ENCODE peak calls at places on chromosome 1, in five cellular contexts. One of them, this sample, is unnamed.

GRCh38 chr1:15683411-15684039 is 595 bp upstream of the PLEKHM2 start:
- DNase-seq in astrocyte: no peak
- DNase-seq in central memory CD4-positive, alpha-beta T cell: no peak
- DNase-seq in nephron progenitor cell: no peak
- DNase-seq in stimulated activated CD8-positive, alpha-beta memory T cell treated with anti-CD3 and anti-CD28 coated beads, Interleukin-15, amount 100 ng/mL, for 4 hours: no peak
- DNase-seq in this sample: no peak

GRCh38 chr1:179153217-179153616 is 71.3 kb downstream of the TOR3A start:
- DNase-seq in astrocyte: peak; percentile 78
- DNase-seq in central memory CD4-positive, alpha-beta T cell: no peak
- DNase-seq in nephron progenitor cell: no peak
- DNase-seq in stimulated activated CD8-positive, alpha-beta memory T cell treated with anti-CD3 and anti-CD28 coated beads, Interleukin-15, amount 100 ng/mL, for 4 hours: no peak
- DNase-seq in this sample: no peak

GRCh38 chr1:202165942-202166843 is 5.8 kb upstream of the PTPN7 start:
- DNase-seq in astrocyte: no peak
- DNase-seq in central memory CD4-positive, alpha-beta T cell: no peak
- DNase-seq in nephron progenitor cell: no peak
- DNase-seq in stimulated activated CD8-positive, alpha-beta memory T cell treated with anti-CD3 and anti-CD28 coated beads, Interleukin-15, amount 100 ng/mL, for 4 hours: no peak
- DNase-seq in this sample: no peak

GRCh38 chr1:52288286-52288685 is 77.7 kb downstream of the CC2D1B start:
- DNase-seq in astrocyte: peak; percentile 65
- DNase-seq in central memory CD4-positive, alpha-beta T cell: no peak
- DNase-seq in nephron progenitor cell: no peak
- DNase-seq in stimulated activated CD8-positive, alpha-beta memory T cell treated with anti-CD3 and anti-CD28 coated beads, Interleukin-15, amount 100 ng/mL, for 4 hours: no peak
- DNase-seq in this sample: no peak

GRCh38 chr1:75134939-75135828 is 996 bp downstream of the LHX8 start:
- DNase-seq in astrocyte: no peak
- DNase-seq in central memory CD4-positive, alpha-beta T cell: no peak
- DNase-seq in nephron progenitor cell: no peak
- DNase-seq in stimulated activated CD8-positive, alpha-beta memory T cell treated with anti-CD3 and anti-CD28 coated beads, Interleukin-15, amount 100 ng/mL, for 4 hours: no peak
- DNase-seq in this sample: no peak

GRCh38 chr1:245516178-245516829 is 361.5 kb downstream of the KIF26B start:
- DNase-seq in astrocyte: peak; percentile 18
- DNase-seq in central memory CD4-positive, alpha-beta T cell: no peak
- DNase-seq in nephron progenitor cell: no peak
- DNase-seq in stimulated activated CD8-positive, alpha-beta memory T cell treated with anti-CD3 and anti-CD28 coated beads, Interleukin-15, amount 100 ng/mL, for 4 hours: no peak
- DNase-seq in this sample: no peak

GRCh38 chr1:246966502-246966901 is 34.8 kb upstream of the AHCTF1 start:
- DNase-seq in astrocyte: no peak
- DNase-seq in central memory CD4-positive, alpha-beta T cell: no peak
- DNase-seq in nephron progenitor cell: no peak
- DNase-seq in stimulated activated CD8-positive, alpha-beta memory T cell treated with anti-CD3 and anti-CD28 coated beads, Interleukin-15, amount 100 ng/mL, for 4 hours: no peak
- DNase-seq in this sample: no peak

GRCh38 chr1:63674238-63674864 is 81.1 kb downstream of the PGM1 start:
- DNase-seq in astrocyte: peak; percentile 92
- DNase-seq in central memory CD4-positive, alpha-beta T cell: no peak
- DNase-seq in nephron progenitor cell: peak; percentile 74
- DNase-seq in stimulated activated CD8-positive, alpha-beta memory T cell treated with anti-CD3 and anti-CD28 coated beads, Interleukin-15, amount 100 ng/mL, for 4 hours: no peak
- DNase-seq in this sample: no peak

GRCh38 chr1:21624577-21625389 is 44.4 kb downstream of the RAP1GAP start:
- DNase-seq in astrocyte: no peak
- DNase-seq in central memory CD4-positive, alpha-beta T cell: no peak
- DNase-seq in nephron progenitor cell: no peak
- DNase-seq in stimulated activated CD8-positive, alpha-beta memory T cell treated with anti-CD3 and anti-CD28 coated beads, Interleukin-15, amount 100 ng/mL, for 4 hours: no peak
- DNase-seq in this sample: no peak

GRCh38 chr1:177306019-177306415 is 135.3 kb downstream of the BRINP2 start:
- DNase-seq in astrocyte: no peak
- DNase-seq in central memory CD4-positive, alpha-beta T cell: no peak
- DNase-seq in nephron progenitor cell: no peak
- DNase-seq in stimulated activated CD8-positive, alpha-beta memory T cell treated with anti-CD3 and anti-CD28 coated beads, Interleukin-15, amount 100 ng/mL, for 4 hours: no peak
- DNase-seq in this sample: no peak

GRCh38 chr1:164602142-164602429 is 43.1 kb downstream of the PBX1 start:
- DNase-seq in astrocyte: no peak
- DNase-seq in central memory CD4-positive, alpha-beta T cell: no peak
- DNase-seq in nephron progenitor cell: no peak
- DNase-seq in stimulated activated CD8-positive, alpha-beta memory T cell treated with anti-CD3 and anti-CD28 coated beads, Interleukin-15, amount 100 ng/mL, for 4 hours: no peak
- DNase-seq in this sample: no peak

GRCh38 chr1:235910357-235911299 is 43.9 kb upstream of the LYST start:
- DNase-seq in astrocyte: peak; percentile 98
- DNase-seq in central memory CD4-positive, alpha-beta T cell: no peak
- DNase-seq in nephron progenitor cell: peak; percentile 30
- DNase-seq in stimulated activated CD8-positive, alpha-beta memory T cell treated with anti-CD3 and anti-CD28 coated beads, Interleukin-15, amount 100 ng/mL, for 4 hours: no peak
- DNase-seq in this sample: no peak

GRCh38 chr1:207892764-207893163 is 18.2 kb downstream of the CD34 start:
- DNase-seq in astrocyte: no peak
- DNase-seq in central memory CD4-positive, alpha-beta T cell: no peak
- DNase-seq in nephron progenitor cell: no peak
- DNase-seq in stimulated activated CD8-positive, alpha-beta memory T cell treated with anti-CD3 and anti-CD28 coated beads, Interleukin-15, amount 100 ng/mL, for 4 hours: no peak
- DNase-seq in this sample: no peak

GRCh38 chr1:232047473-232047872 is 420.9 kb downstream of the DISC1 start:
- DNase-seq in astrocyte: no peak
- DNase-seq in central memory CD4-positive, alpha-beta T cell: no peak
- DNase-seq in nephron progenitor cell: no peak
- DNase-seq in stimulated activated CD8-positive, alpha-beta memory T cell treated with anti-CD3 and anti-CD28 coated beads, Interleukin-15, amount 100 ng/mL, for 4 hours: no peak
- DNase-seq in this sample: no peak

GRCh38 chr1:114330451-114330983 is 176.8 kb upstream of the SYT6 start:
- DNase-seq in astrocyte: no peak
- DNase-seq in central memory CD4-positive, alpha-beta T cell: no peak
- DNase-seq in nephron progenitor cell: no peak
- DNase-seq in stimulated activated CD8-positive, alpha-beta memory T cell treated with anti-CD3 and anti-CD28 coated beads, Interleukin-15, amount 100 ng/mL, for 4 hours: no peak
- DNase-seq in this sample: peak; percentile 59

GRCh38 chr1:203124546-203125317 is 2.8 kb upstream of the ADORA1 start:
- DNase-seq in astrocyte: peak; percentile 4
- DNase-seq in central memory CD4-positive, alpha-beta T cell: no peak
- DNase-seq in nephron progenitor cell: no peak
- DNase-seq in stimulated activated CD8-positive, alpha-beta memory T cell treated with anti-CD3 and anti-CD28 coated beads, Interleukin-15, amount 100 ng/mL, for 4 hours: no peak
- DNase-seq in this sample: no peak

GRCh38 chr1:75373542-75374159 is 237.3 kb downstream of the SLC44A5 start:
- DNase-seq in astrocyte: no peak
- DNase-seq in central memory CD4-positive, alpha-beta T cell: no peak
- DNase-seq in nephron progenitor cell: no peak
- DNase-seq in stimulated activated CD8-positive, alpha-beta memory T cell treated with anti-CD3 and anti-CD28 coated beads, Interleukin-15, amount 100 ng/mL, for 4 hours: no peak
- DNase-seq in this sample: no peak

GRCh38 chr1:55134152-55134808 is 80.9 kb downstream of the USP24 start:
- DNase-seq in astrocyte: no peak
- DNase-seq in central memory CD4-positive, alpha-beta T cell: no peak
- DNase-seq in nephron progenitor cell: no peak
- DNase-seq in stimulated activated CD8-positive, alpha-beta memory T cell treated with anti-CD3 and anti-CD28 coated beads, Interleukin-15, amount 100 ng/mL, for 4 hours: no peak
- DNase-seq in this sample: no peak

GRCh38 chr1:183033205-183033604 is 10.0 kb downstream of the LAMC1 start:
- DNase-seq in astrocyte: no peak
- DNase-seq in central memory CD4-positive, alpha-beta T cell: peak; percentile 55
- DNase-seq in nephron progenitor cell: no peak
- DNase-seq in stimulated activated CD8-positive, alpha-beta memory T cell treated with anti-CD3 and anti-CD28 coated beads, Interleukin-15, amount 100 ng/mL, for 4 hours: no peak
- DNase-seq in this sample: peak; percentile 9

GRCh38 chr1:94698759-94699502 is 121.2 kb upstream of the SLC44A3 start:
- DNase-seq in astrocyte: peak; percentile 86
- DNase-seq in central memory CD4-positive, alpha-beta T cell: no peak
- DNase-seq in nephron progenitor cell: no peak
- DNase-seq in stimulated activated CD8-positive, alpha-beta memory T cell treated with anti-CD3 and anti-CD28 coated beads, Interleukin-15, amount 100 ng/mL, for 4 hours: no peak
- DNase-seq in this sample: no peak

GRCh38 chr1:7474143-7474490 is 297.0 kb upstream of the VAMP3 start:
- DNase-seq in astrocyte: no peak
- DNase-seq in central memory CD4-positive, alpha-beta T cell: no peak
- DNase-seq in nephron progenitor cell: no peak
- DNase-seq in stimulated activated CD8-positive, alpha-beta memory T cell treated with anti-CD3 and anti-CD28 coated beads, Interleukin-15, amount 100 ng/mL, for 4 hours: no peak
- DNase-seq in this sample: no peak

GRCh38 chr1:64848136-64848535 is 103.3 kb downstream of the RAVER2 start:
- DNase-seq in astrocyte: no peak
- DNase-seq in central memory CD4-positive, alpha-beta T cell: no peak
- DNase-seq in nephron progenitor cell: no peak
- DNase-seq in stimulated activated CD8-positive, alpha-beta memory T cell treated with anti-CD3 and anti-CD28 coated beads, Interleukin-15, amount 100 ng/mL, for 4 hours: no peak
- DNase-seq in this sample: no peak

GRCh38 chr1:48036693-48037386 is 39.7 kb upstream of the TRABD2B start:
- DNase-seq in astrocyte: peak; percentile 48
- DNase-seq in central memory CD4-positive, alpha-beta T cell: no peak
- DNase-seq in nephron progenitor cell: no peak
- DNase-seq in stimulated activated CD8-positive, alpha-beta memory T cell treated with anti-CD3 and anti-CD28 coated beads, Interleukin-15, amount 100 ng/mL, for 4 hours: no peak
- DNase-seq in this sample: no peak

GRCh38 chr1:10074855-10075418 is 42.2 kb downstream of the UBE4B start:
- DNase-seq in astrocyte: no peak
- DNase-seq in central memory CD4-positive, alpha-beta T cell: no peak
- DNase-seq in nephron progenitor cell: no peak
- DNase-seq in stimulated activated CD8-positive, alpha-beta memory T cell treated with anti-CD3 and anti-CD28 coated beads, Interleukin-15, amount 100 ng/mL, for 4 hours: no peak
- DNase-seq in this sample: no peak

GRCh38 chr1:113972954-113973353 is 6.3 kb upstream of the OLFML3 start:
- DNase-seq in astrocyte: no peak
- DNase-seq in central memory CD4-positive, alpha-beta T cell: no peak
- DNase-seq in nephron progenitor cell: no peak
- DNase-seq in stimulated activated CD8-positive, alpha-beta memory T cell treated with anti-CD3 and anti-CD28 coated beads, Interleukin-15, amount 100 ng/mL, for 4 hours: no peak
- DNase-seq in this sample: no peak

GRCh38 chr1:117795190-117795589 is 134.2 kb downstream of the GDAP2 start:
- DNase-seq in astrocyte: peak; percentile 87
- DNase-seq in central memory CD4-positive, alpha-beta T cell: no peak
- DNase-seq in nephron progenitor cell: no peak
- DNase-seq in stimulated activated CD8-positive, alpha-beta memory T cell treated with anti-CD3 and anti-CD28 coated beads, Interleukin-15, amount 100 ng/mL, for 4 hours: no peak
- DNase-seq in this sample: no peak

GRCh38 chr1:209207701-209208286 is 375.7 kb upstream of the CAMK1G start:
- DNase-seq in astrocyte: peak; percentile 47
- DNase-seq in central memory CD4-positive, alpha-beta T cell: no peak
- DNase-seq in nephron progenitor cell: peak; percentile 83
- DNase-seq in stimulated activated CD8-positive, alpha-beta memory T cell treated with anti-CD3 and anti-CD28 coated beads, Interleukin-15, amount 100 ng/mL, for 4 hours: no peak
- DNase-seq in this sample: no peak

GRCh38 chr1:87279201-87279860 is 49.3 kb upstream of the LMO4 start:
- DNase-seq in astrocyte: peak; percentile 55
- DNase-seq in central memory CD4-positive, alpha-beta T cell: no peak
- DNase-seq in nephron progenitor cell: no peak
- DNase-seq in stimulated activated CD8-positive, alpha-beta memory T cell treated with anti-CD3 and anti-CD28 coated beads, Interleukin-15, amount 100 ng/mL, for 4 hours: no peak
- DNase-seq in this sample: no peak

GRCh38 chr1:8118031-8118451 is 91.9 kb upstream of the ERRFI1 start:
- DNase-seq in astrocyte: peak; percentile 66
- DNase-seq in central memory CD4-positive, alpha-beta T cell: no peak
- DNase-seq in nephron progenitor cell: no peak
- DNase-seq in stimulated activated CD8-positive, alpha-beta memory T cell treated with anti-CD3 and anti-CD28 coated beads, Interleukin-15, amount 100 ng/mL, for 4 hours: no peak
- DNase-seq in this sample: no peak

GRCh38 chr1:84720275-84720780 is 30.1 kb upstream of the SSX2IP start:
- DNase-seq in astrocyte: no peak
- DNase-seq in central memory CD4-positive, alpha-beta T cell: no peak
- DNase-seq in nephron progenitor cell: no peak
- DNase-seq in stimulated activated CD8-positive, alpha-beta memory T cell treated with anti-CD3 and anti-CD28 coated beads, Interleukin-15, amount 100 ng/mL, for 4 hours: no peak
- DNase-seq in this sample: no peak

GRCh38 chr1:203643213-203644045 is 16.8 kb downstream of the ATP2B4 start:
- DNase-seq in astrocyte: peak; percentile 80
- DNase-seq in central memory CD4-positive, alpha-beta T cell: no peak
- DNase-seq in nephron progenitor cell: no peak
- DNase-seq in stimulated activated CD8-positive, alpha-beta memory T cell treated with anti-CD3 and anti-CD28 coated beads, Interleukin-15, amount 100 ng/mL, for 4 hours: no peak
- DNase-seq in this sample: no peak

GRCh38 chr1:159900755-159901335 is 880 bp upstream of the CFAP45 start:
- DNase-seq in astrocyte: no peak
- DNase-seq in central memory CD4-positive, alpha-beta T cell: no peak
- DNase-seq in nephron progenitor cell: no peak
- DNase-seq in stimulated activated CD8-positive, alpha-beta memory T cell treated with anti-CD3 and anti-CD28 coated beads, Interleukin-15, amount 100 ng/mL, for 4 hours: no peak
- DNase-seq in this sample: no peak

GRCh38 chr1:25566730-25567341 is 23.4 kb downstream of the LDLRAP1 start:
- DNase-seq in astrocyte: peak; percentile 81
- DNase-seq in central memory CD4-positive, alpha-beta T cell: no peak
- DNase-seq in nephron progenitor cell: peak; percentile 40
- DNase-seq in stimulated activated CD8-positive, alpha-beta memory T cell treated with anti-CD3 and anti-CD28 coated beads, Interleukin-15, amount 100 ng/mL, for 4 hours: no peak
- DNase-seq in this sample: no peak

GRCh38 chr1:39645411-39646043 is 6.1 kb upstream of the HEYL start:
- DNase-seq in astrocyte: no peak
- DNase-seq in central memory CD4-positive, alpha-beta T cell: no peak
- DNase-seq in nephron progenitor cell: no peak
- DNase-seq in stimulated activated CD8-positive, alpha-beta memory T cell treated with anti-CD3 and anti-CD28 coated beads, Interleukin-15, amount 100 ng/mL, for 4 hours: no peak
- DNase-seq in this sample: no peak

GRCh38 chr1:185735667-185736105 is 1.5 kb downstream of the HMCN1 start:
- DNase-seq in astrocyte: no peak
- DNase-seq in central memory CD4-positive, alpha-beta T cell: no peak
- DNase-seq in nephron progenitor cell: peak; percentile 4
- DNase-seq in stimulated activated CD8-positive, alpha-beta memory T cell treated with anti-CD3 and anti-CD28 coated beads, Interleukin-15, amount 100 ng/mL, for 4 hours: no peak
- DNase-seq in this sample: no peak

GRCh38 chr1:8370046-8370881 is 52.4 kb downstream of the SLC45A1 start:
- DNase-seq in astrocyte: peak; percentile 78
- DNase-seq in central memory CD4-positive, alpha-beta T cell: no peak
- DNase-seq in nephron progenitor cell: no peak
- DNase-seq in stimulated activated CD8-positive, alpha-beta memory T cell treated with anti-CD3 and anti-CD28 coated beads, Interleukin-15, amount 100 ng/mL, for 4 hours: no peak
- DNase-seq in this sample: no peak

GRCh38 chr1:229843627-229844238 is 217.7 kb downstream of the URB2 start:
- DNase-seq in astrocyte: no peak
- DNase-seq in central memory CD4-positive, alpha-beta T cell: no peak
- DNase-seq in nephron progenitor cell: no peak
- DNase-seq in stimulated activated CD8-positive, alpha-beta memory T cell treated with anti-CD3 and anti-CD28 coated beads, Interleukin-15, amount 100 ng/mL, for 4 hours: no peak
- DNase-seq in this sample: no peak

GRCh38 chr1:84300991-84301758 is at the start of gene SAMD13:
- DNase-seq in astrocyte: peak; percentile 75
- DNase-seq in central memory CD4-positive, alpha-beta T cell: peak; percentile 35
- DNase-seq in nephron progenitor cell: peak; percentile 14
- DNase-seq in stimulated activated CD8-positive, alpha-beta memory T cell treated with anti-CD3 and anti-CD28 coated beads, Interleukin-15, amount 100 ng/mL, for 4 hours: no peak
- DNase-seq in this sample: peak; percentile 15

GRCh38 chr1:54486864-54487263 is 61.2 kb upstream of the ACOT11 start:
- DNase-seq in astrocyte: no peak
- DNase-seq in central memory CD4-positive, alpha-beta T cell: no peak
- DNase-seq in nephron progenitor cell: no peak
- DNase-seq in stimulated activated CD8-positive, alpha-beta memory T cell treated with anti-CD3 and anti-CD28 coated beads, Interleukin-15, amount 100 ng/mL, for 4 hours: no peak
- DNase-seq in this sample: no peak

This sample was measured in immature natural killer cell.